ENCODE peak calls at places on chromosomes 6 and 20, in eight cellular contexts. U is upper lobe of right lung, M is ovary, C is A549, P is GM23248, G is uterus, N is endodermal cell, V is esophagus muscularis mucosa. D is an unnamed sample.

GRCh38 chr6:133888931-133889556 is at the start of gene TCF21:
- DNase-seq in P (peak; percentile 62), U (no peak), V (no peak), C (no peak), G (peak; percentile 75), N (peak; percentile 84), M (peak; percentile 81), D (no peak)

GRCh38 chr6:74715362-74716068 is 490.3 kb downstream of the COL12A1 start:
- DNase-seq in C (no peak), M (no peak), N (no peak), P (peak; percentile 64), U (no peak), G (no peak), V (no peak), D (no peak)

GRCh38 chr6:67606905-67607828 is 1027.9 kb upstream of the ADGRB3 start:
- DNase-seq in C (no peak), G (no peak), P (no peak), V (no peak), M (no peak), N (no peak), U (no peak), D (no peak)

GRCh38 chr6:169046483-169047192 is 207.0 kb downstream of the THBS2 start:
- DNase-seq in V (peak; percentile 79), M (no peak), N (no peak), G (no peak), P (peak; percentile 89), C (no peak), U (peak; percentile 33), D (no peak)

GRCh38 chr6:11043961-11044711 is at the start of gene ELOVL2:
- DNase-seq in P (peak; percentile 74), C (peak; percentile 40), U (peak; percentile 66), M (peak; percentile 42), G (no peak), V (no peak), N (peak; percentile 87), D (peak; percentile 20)

GRCh38 chr6:39335780-39336541 is 13.5 kb upstream of the KCNK16 start:
- DNase-seq in U (no peak), G (no peak), M (no peak), V (no peak), N (no peak), C (no peak), P (no peak), D (no peak)

GRCh38 chr6:35850209-35850608 is 45.1 kb downstream of the LHFPL5 start:
- DNase-seq in U (no peak), C (no peak), N (no peak), G (no peak), P (no peak), V (no peak), M (no peak), D (no peak)

GRCh38 chr6:8084586-8084985 is 17.8 kb downstream of the EEF1E1 start:
- DNase-seq in U (no peak), N (no peak), M (no peak), V (no peak), C (no peak), G (no peak), P (peak; percentile 51), D (no peak)

GRCh38 chr6:1031671-1032070 is 280.2 kb upstream of the FOXQ1 start:
- DNase-seq in U (no peak), M (no peak), G (no peak), P (no peak), C (no peak), N (no peak), V (no peak), D (no peak)

GRCh38 chr20:58776109-58776508 is 74.6 kb downstream of the GNAS-AS1 start:
- DNase-seq in N (no peak), C (no peak), M (no peak), U (no peak), G (no peak), P (no peak), V (no peak), D (no peak)

GRCh38 chr20:45893831-45894230 is 2.7 kb downstream of the CTSA start:
- DNase-seq in M (no peak), G (no peak), N (no peak), V (no peak), U (no peak), C (no peak), P (no peak), D (no peak)

GRCh38 chr6:3280091-3280490 is 21.3 kb downstream of the PSMG4 start:
- DNase-seq in P (no peak), C (no peak), V (no peak), M (no peak), U (no peak), N (peak; percentile 43), G (peak; percentile 14), D (no peak)

GRCh38 chr6:133613231-133613630 is 275.7 kb upstream of the TCF21 start:
- DNase-seq in N (no peak), P (no peak), M (no peak), C (no peak), U (no peak), V (no peak), G (no peak), D (no peak)

GRCh38 chr20:38485041-38485440 is 12.4 kb downstream of the RALGAPB start:
- DNase-seq in U (no peak), N (no peak), V (no peak), G (no peak), M (no peak), C (no peak), P (no peak), D (no peak)

GRCh38 chr6:138182939-138183791 is 21.4 kb downstream of the ARFGEF3 start:
- DNase-seq in P (no peak), M (no peak), C (no peak), G (no peak), U (no peak), N (peak; percentile 52), V (peak; percentile 53), D (no peak)

GRCh38 chr20:20525214-20525613 is 157.3 kb downstream of the INSM1 start:
- DNase-seq in N (no peak), C (no peak), P (no peak), V (no peak), U (no peak), G (no peak), M (no peak), D (no peak)

GRCh38 chr6:166507380-166507779 is 79.1 kb downstream of the RAMACL start:
- DNase-seq in M (no peak), G (no peak), C (no peak), N (no peak), P (no peak), U (no peak), V (no peak), D (no peak)

GRCh38 chr6:121732641-121733040 is 297.2 kb downstream of the GJA1 start:
- DNase-seq in U (no peak), N (no peak), C (no peak), V (no peak), G (no peak), M (no peak), P (no peak), D (no peak)

GRCh38 chr20:33693741-33694645 is 7.8 kb upstream of the E2F1 start:
- DNase-seq in P (no peak), N (no peak), C (no peak), V (no peak), U (no peak), M (peak; percentile 85), G (peak; percentile 73), D (peak; percentile 89)

DNA sequence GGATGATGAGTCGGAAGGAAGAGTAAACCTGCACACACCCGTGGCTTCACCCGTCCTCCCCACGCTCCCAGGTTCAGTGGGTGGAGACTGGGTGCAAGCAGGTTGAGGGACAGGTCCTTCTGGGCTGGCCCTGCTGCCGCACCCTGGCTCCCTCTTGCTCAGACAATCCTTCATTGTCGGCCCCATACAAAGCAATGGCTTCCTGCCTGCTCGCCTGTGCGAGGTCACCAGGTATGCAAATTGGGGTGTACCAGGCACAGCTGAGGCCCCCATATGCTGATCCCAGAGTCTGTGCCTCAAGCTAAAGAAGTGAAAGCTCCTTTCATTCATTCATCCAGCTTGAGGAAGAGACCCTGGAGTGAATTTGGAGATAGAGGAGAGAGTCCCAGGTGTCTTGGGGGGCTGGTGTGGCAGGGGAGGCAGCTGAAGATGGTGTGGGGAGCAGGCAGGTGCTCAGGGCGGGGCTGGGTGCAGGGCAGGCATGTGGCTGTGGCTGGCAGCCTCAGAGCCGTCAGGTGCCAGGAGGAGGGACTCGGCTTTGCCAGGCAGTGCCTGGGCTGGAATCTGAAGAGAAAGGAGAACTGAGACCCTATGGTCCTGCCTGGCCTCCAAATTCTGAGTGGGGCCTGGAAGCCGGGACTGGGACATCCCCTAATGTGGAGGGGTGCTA is 4.7 kb downstream of the SLCO4A1 start:
- DNase-seq in G (no peak), V (no peak), C (no peak), P (no peak), U (no peak), N (no peak), M (no peak), D (no peak)
- H3K4me1 ChIP-seq in G (no peaks in the 10 kb centered on the region), V (peaks cover 70% of the 10 kb centered on the region), C (peaks cover 10% of the 10 kb centered on the region), P (no peaks in the 10 kb centered on the region), U (peaks cover 22% of the 10 kb centered on the region), N (no peaks in the 10 kb centered on the region), M (peaks cover 21% of the 10 kb centered on the region), D (peaks cover 44% of the 10 kb centered on the region)

DNA sequence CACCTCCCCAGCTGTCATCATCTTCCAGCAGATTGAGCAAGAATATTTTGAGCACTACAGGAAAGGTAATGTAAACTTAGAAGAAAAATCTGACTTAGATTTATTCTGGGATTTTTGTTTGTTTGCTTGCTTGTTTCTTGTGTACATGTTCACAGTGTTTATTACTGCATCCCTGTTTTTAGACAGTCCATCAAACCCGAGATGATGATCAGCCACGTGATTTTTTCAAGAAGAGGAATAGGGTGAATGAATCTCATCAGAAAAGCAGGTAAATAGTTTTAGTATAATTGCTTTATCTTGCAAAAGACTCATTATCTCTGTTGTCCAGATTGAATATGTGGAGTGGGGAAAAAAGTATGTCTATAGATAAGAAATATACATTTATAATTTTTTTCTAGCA is 2.1 kb downstream of the FAM217B start:
- DNase-seq in N (no peak), P (no peak), M (no peak), C (no peak), U (no peak), G (no peak), V (no peak), D (no peak)
- H3K27ac ChIP-seq in N (no peak overlapping the region), P (no peak overlapping the region), M (no peak overlapping the region), C (no peak overlapping the region), U (peak overlapping the region; percentile 99), G (no peak overlapping the region), V (no peak overlapping the region), D (no peak overlapping the region)

GRCh38 chr6:151566557-151566956 is 72.7 kb downstream of the CCDC170 start:
- DNase-seq in M (no peak), U (no peak), C (no peak), G (no peak), N (no peak), V (no peak), P (no peak), D (no peak)

GRCh38 chr6:151561238-151561637 is 67.4 kb downstream of the CCDC170 start:
- DNase-seq in V (no peak), M (no peak), U (no peak), N (no peak), G (no peak), P (no peak), C (no peak), D (no peak)

GRCh38 chr6:151564654-151565053 is 70.8 kb downstream of the CCDC170 start:
- DNase-seq in M (no peak), V (no peak), U (no peak), P (no peak), G (no peak), N (no peak), C (no peak), D (no peak)

GRCh38 chr6:151565940-151566339 is 72.1 kb downstream of the CCDC170 start:
- DNase-seq in G (no peak), U (no peak), N (no peak), C (no peak), P (no peak), M (no peak), V (no peak), D (no peak)
- H3K4me1 ChIP-seq in G (no peaks in the 10 kb centered on the region), U (no peaks in the 10 kb centered on the region), N (no peaks in the 10 kb centered on the region), C (no peaks in the 10 kb centered on the region), P (no peaks in the 10 kb centered on the region), M (no peaks in the 10 kb centered on the region), V (no peaks in the 10 kb centered on the region), D (no peaks in the 10 kb centered on the region)

GRCh38 chr6:158559338-158559894 is 475 bp upstream of the TMEM181 start:
- DNase-seq in C (no peak), G (no peak), V (no peak), P (peak; percentile 46), M (no peak), N (no peak), U (no peak), D (no peak)
- H3K27ac ChIP-seq in C (peak overlapping the region; percentile 95), G (peak overlapping the region; percentile 88), V (peak overlapping the region; percentile 98), P (peak overlapping the region; percentile 79), M (peak overlapping the region; percentile 78), N (no peak overlapping the region), U (peak overlapping the region; percentile 86), D (peak overlapping the region; percentile 85)